ENCODE peak calls at places on chromosomes 7 and 10, in four cellular contexts. One of them, this sample, is unnamed.
A peak's percentile ranks its signal among the peaks of the same experiment; 100 is the strongest.

GRCh38 chr10:63711866-63712716 is 190.9 kb downstream of the REEP3 start:
- DNase-seq in GM23248: peak; percentile 99
- DNase-seq in left lung: peak; percentile 92
- DNase-seq in kidney: peak; percentile 98
- DNase-seq in this sample: peak; percentile 93

GRCh38 chr10:12902135-12902572 is 99.4 kb downstream of the CCDC3 start:
- DNase-seq in left lung: no peak
- DNase-seq in GM23248: peak; percentile 64
- DNase-seq in kidney: no peak
- DNase-seq in this sample: no peak

GRCh38 chr7:151857412-151857811 is 19.5 kb downstream of the PRKAG2 start:
- DNase-seq in kidney: peak; percentile 44
- DNase-seq in GM23248: no peak
- DNase-seq in left lung: no peak
- DNase-seq in this sample: peak; percentile 17

GRCh38 chr7:69739906-69740545 is 141.8 kb downstream of the AUTS2 start:
- DNase-seq in kidney: no peak
- DNase-seq in left lung: no peak
- DNase-seq in GM23248: peak; percentile 47
- DNase-seq in this sample: no peak

GRCh38 chr10:48456361-48456804 is 148.5 kb downstream of the ARHGAP22 start:
- DNase-seq in kidney: peak; percentile 87
- DNase-seq in GM23248: no peak
- DNase-seq in left lung: peak; percentile 75
- DNase-seq in this sample: peak; percentile 79

GRCh38 chr7:138125119-138125518 is 48.9 kb downstream of the AKR1D1 start:
- DNase-seq in left lung: no peak
- DNase-seq in GM23248: peak; percentile 44
- DNase-seq in kidney: no peak
- DNase-seq in this sample: no peak

GRCh38 chr7:92266415-92267241 is 20.9 kb downstream of the ANKIB1 start:
- DNase-seq in left lung: no peak
- DNase-seq in GM23248: peak; percentile 40
- DNase-seq in kidney: no peak
- DNase-seq in this sample: no peak

GRCh38 chr10:19532411-19532810 is 283.8 kb upstream of the PLXDC2 start:
- DNase-seq in GM23248: no peak
- DNase-seq in left lung: no peak
- DNase-seq in kidney: no peak
- DNase-seq in this sample: no peak

GRCh38 chr7:109003742-109004141 is 434.1 kb downstream of the DNAJB9 start:
- DNase-seq in kidney: no peak
- DNase-seq in left lung: no peak
- DNase-seq in GM23248: no peak
- DNase-seq in this sample: no peak

GRCh38 chr7:55409474-55410225 is 44.5 kb downstream of the LANCL2 start:
- DNase-seq in kidney: no peak
- DNase-seq in left lung: no peak
- DNase-seq in GM23248: peak; percentile 34
- DNase-seq in this sample: no peak

GRCh38 chr7:74187915-74188675 is 13.9 kb downstream of the EIF4H start:
- DNase-seq in kidney: no peak
- DNase-seq in GM23248: peak; percentile 73
- DNase-seq in left lung: no peak
- DNase-seq in this sample: no peak

GRCh38 chr10:118924493-118924892 is 105.0 kb upstream of the NANOS1 start:
- DNase-seq in kidney: no peak
- DNase-seq in left lung: no peak
- DNase-seq in GM23248: no peak
- DNase-seq in this sample: no peak

GRCh38 chr10:116001976-116002375 is 271.0 kb downstream of the GFRA1 start:
- DNase-seq in kidney: no peak
- DNase-seq in left lung: no peak
- DNase-seq in GM23248: no peak
- DNase-seq in this sample: no peak

GRCh38 chr10:101011517-101012423 is 12.2 kb downstream of the LZTS2 start:
- DNase-seq in left lung: no peak
- DNase-seq in kidney: no peak
- DNase-seq in GM23248: peak; percentile 52
- DNase-seq in this sample: no peak

GRCh38 chr7:73876973-73877372 is 16.0 kb downstream of the TMEM270 start:
- DNase-seq in kidney: peak; percentile 51
- DNase-seq in left lung: no peak
- DNase-seq in GM23248: no peak
- DNase-seq in this sample: no peak

GRCh38 chr7:130274983-130275649 is 8.5 kb downstream of the CPA2 start:
- DNase-seq in left lung: no peak
- DNase-seq in GM23248: no peak
- DNase-seq in kidney: no peak
- DNase-seq in this sample: no peak

GRCh38 chr7:134724606-134725005 is 54.8 kb upstream of the CALD1 start:
- DNase-seq in left lung: no peak
- DNase-seq in kidney: no peak
- DNase-seq in GM23248: peak; percentile 70
- DNase-seq in this sample: no peak

DNA sequence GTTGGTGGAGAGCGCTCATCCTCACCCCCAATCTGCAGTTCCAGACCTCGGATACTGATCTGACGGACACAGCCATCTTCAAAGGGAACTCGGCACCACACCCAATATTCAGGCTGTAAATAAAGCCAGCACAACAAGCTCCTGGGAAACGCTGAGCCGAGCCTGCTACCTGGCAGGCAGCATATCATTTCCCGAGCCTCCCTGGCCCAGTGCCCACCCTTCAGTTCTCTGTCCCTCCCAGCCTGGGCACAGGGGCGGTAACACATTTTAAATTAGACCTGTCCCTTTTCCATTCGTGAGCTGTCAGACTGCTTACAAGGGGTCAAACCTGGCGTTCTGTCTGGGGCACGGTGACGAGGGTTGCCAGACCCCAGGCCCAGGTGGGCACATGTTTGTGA is 250.5 kb downstream of the ARHGAP12 start:
- DNase-seq in left lung: no peak
- DNase-seq in GM23248: no peak
- DNase-seq in kidney: peak; percentile 77
- DNase-seq in this sample: no peak
- H3K4me3 ChIP-seq in left lung: no peak overlapping the region
- H3K4me3 ChIP-seq in GM23248: no peak overlapping the region
- H3K4me3 ChIP-seq in kidney: no peak overlapping the region
- H3K4me3 ChIP-seq in this sample: no peak overlapping the region

DNA sequence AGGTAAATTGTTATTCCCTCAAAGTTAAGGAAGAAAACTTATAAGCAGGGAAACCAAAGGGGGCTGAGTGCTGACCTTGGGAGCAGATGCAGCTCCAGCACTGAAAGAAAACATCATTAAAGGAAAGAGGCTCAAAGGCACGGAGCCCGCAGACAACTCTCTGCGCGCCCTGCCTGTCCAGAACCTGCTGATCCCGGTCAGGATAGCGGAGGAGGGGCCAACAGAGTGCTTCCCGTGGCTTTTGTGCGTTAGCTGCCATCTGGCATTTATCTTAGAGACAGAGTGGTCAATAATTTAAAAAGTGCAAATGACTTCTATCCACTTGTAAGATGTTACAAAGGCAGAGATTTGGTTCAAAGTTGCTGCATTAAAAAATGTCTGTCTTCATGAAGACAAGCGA is 162.1 kb downstream of the FANK1 start:
- DNase-seq in left lung: no peak
- DNase-seq in kidney: no peak
- DNase-seq in GM23248: no peak
- DNase-seq in this sample: no peak
- H3K4me3 ChIP-seq in left lung: no peak overlapping the region
- H3K4me3 ChIP-seq in kidney: no peak overlapping the region
- H3K4me3 ChIP-seq in GM23248: no peak overlapping the region
- H3K4me3 ChIP-seq in this sample: no peak overlapping the region

GRCh38 chr7:43112088-43112940 is at the start of gene HECW1:
- DNase-seq in kidney: no peak
- DNase-seq in left lung: no peak
- DNase-seq in GM23248: peak; percentile 35
- DNase-seq in this sample: no peak
- H3K4me3 ChIP-seq in kidney: peak within 1 kb of the TSS; percentile 39
- H3K4me3 ChIP-seq in left lung: no peak within 1 kb of the TSS
- H3K4me3 ChIP-seq in GM23248: peak within 1 kb of the TSS; percentile 70
- H3K4me3 ChIP-seq in this sample: peak within 1 kb of the TSS; percentile 44

GRCh38 chr7:52726986-52727385 is 308.4 kb upstream of the POM121L12 start:
- DNase-seq in kidney: no peak
- DNase-seq in GM23248: no peak
- DNase-seq in left lung: no peak
- DNase-seq in this sample: no peak

GRCh38 chr7:52719677-52720076 is 315.8 kb upstream of the POM121L12 start:
- DNase-seq in GM23248: no peak
- DNase-seq in kidney: no peak
- DNase-seq in left lung: no peak
- DNase-seq in this sample: no peak

GRCh38 chr7:52720856-52721255 is 314.6 kb upstream of the POM121L12 start:
- DNase-seq in left lung: no peak
- DNase-seq in kidney: no peak
- DNase-seq in GM23248: no peak
- DNase-seq in this sample: no peak

GRCh38 chr7:52726493-52726892 is 308.9 kb upstream of the POM121L12 start:
- DNase-seq in kidney: no peak
- DNase-seq in GM23248: no peak
- DNase-seq in left lung: no peak
- DNase-seq in this sample: no peak

DNA sequence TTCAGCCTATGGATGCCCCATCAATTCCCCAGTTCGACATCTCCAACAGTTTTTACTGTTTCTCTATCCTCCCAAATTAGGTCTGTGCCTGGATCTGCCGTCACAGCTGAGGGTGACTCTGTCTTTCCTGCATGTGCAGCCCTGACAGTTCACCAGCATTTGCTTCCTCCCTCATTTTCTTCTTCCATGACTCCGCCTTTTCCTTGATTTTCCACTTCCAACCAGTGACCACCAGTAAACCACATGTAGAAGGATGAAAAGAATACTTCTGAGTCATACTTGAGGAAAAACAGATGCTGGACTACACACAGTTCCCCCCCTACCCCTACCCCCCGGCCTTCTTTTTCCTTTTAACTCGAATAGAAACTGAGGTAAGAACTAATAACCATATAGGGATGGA is 311.8 kb upstream of the POM121L12 start:
- DNase-seq in left lung: no peak
- DNase-seq in kidney: no peak
- DNase-seq in GM23248: no peak
- DNase-seq in this sample: no peak
- H3K4me3 ChIP-seq in left lung: no peak overlapping the region
- H3K4me3 ChIP-seq in kidney: no peak overlapping the region
- H3K4me3 ChIP-seq in GM23248: no peak overlapping the region
- H3K4me3 ChIP-seq in this sample: no peak overlapping the region

DNA sequence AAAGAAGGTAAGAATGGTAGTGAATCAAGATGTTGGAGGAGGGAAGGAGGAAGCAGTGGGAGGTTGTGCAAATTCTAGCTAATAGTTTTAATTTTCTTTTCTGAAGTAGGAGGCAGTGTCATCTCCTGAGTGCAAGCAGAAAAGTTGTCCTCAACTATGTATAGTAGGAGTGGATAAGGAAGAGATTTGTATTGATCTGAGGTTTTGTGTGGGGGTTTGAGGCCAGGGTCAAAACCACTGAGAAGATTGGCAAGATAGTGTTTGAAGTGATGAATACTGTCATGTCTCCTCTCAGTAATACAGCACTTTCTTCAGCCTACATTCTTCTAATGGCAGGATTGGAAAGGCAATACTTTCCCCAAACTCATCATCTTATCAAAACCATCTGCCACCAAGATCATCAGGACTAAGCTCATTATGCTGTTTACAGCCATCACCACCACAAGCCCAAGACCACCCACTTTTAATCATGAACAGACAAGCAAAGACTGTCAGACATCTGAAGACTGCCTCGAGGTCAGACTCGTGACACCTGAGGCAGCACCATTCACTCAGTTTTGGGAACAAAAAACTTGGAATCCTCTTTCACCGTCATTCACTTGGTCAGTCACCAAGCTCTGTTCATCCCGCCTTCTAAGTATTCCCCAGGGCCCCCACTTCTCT is 1.5 kb upstream of the MIOS start:
- DNase-seq in left lung: no peak
- DNase-seq in kidney: no peak
- DNase-seq in GM23248: peak; percentile 4
- DNase-seq in this sample: no peak
- H3K4me3 ChIP-seq in left lung: peak overlapping the region; percentile 79
- H3K4me3 ChIP-seq in kidney: peak overlapping the region; percentile 83
- H3K4me3 ChIP-seq in GM23248: no peak overlapping the region
- H3K4me3 ChIP-seq in this sample: no peak overlapping the region

DNA sequence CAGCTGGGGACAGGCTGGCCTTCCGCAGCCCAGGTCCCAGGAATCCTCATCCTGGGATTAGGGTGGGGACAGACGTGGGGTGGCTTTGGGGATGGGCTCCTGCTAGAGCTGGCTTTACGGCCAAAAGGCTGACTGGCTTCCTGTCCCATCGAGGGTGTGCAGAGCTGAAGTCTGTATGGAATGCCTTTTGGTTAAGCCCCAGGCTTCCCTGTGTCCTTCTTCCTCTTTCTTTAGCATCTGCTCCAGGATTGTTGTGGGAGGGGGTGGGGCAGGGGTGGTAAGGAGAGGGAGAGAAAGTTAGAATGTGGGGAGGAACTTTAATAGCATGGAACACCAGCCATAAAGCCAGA is 59.3 kb upstream of the AQP1 start:
- DNase-seq in left lung: no peak
- DNase-seq in kidney: no peak
- DNase-seq in GM23248: peak; percentile 44
- DNase-seq in this sample: no peak
- H3K4me3 ChIP-seq in left lung: no peak overlapping the region
- H3K4me3 ChIP-seq in kidney: no peak overlapping the region
- H3K4me3 ChIP-seq in GM23248: peak overlapping the region; percentile 57
- H3K4me3 ChIP-seq in this sample: no peak overlapping the region

GRCh38 chr10:26486985-26487850 is 49.1 kb downstream of the APBB1IP start:
- DNase-seq in kidney: no peak
- DNase-seq in GM23248: peak; percentile 99
- DNase-seq in left lung: no peak
- DNase-seq in this sample: no peak
- H3K4me3 ChIP-seq in kidney: no peak overlapping the region
- H3K4me3 ChIP-seq in GM23248: peak overlapping the region; percentile 65
- H3K4me3 ChIP-seq in left lung: no peak overlapping the region
- H3K4me3 ChIP-seq in this sample: no peak overlapping the region

This sample was measured in lower lobe of right lung.